ENCODE peak calls at places on chromosome 9, in six cellular contexts. One of them, this sample, is unnamed.

GRCh38 chr9:121895274-121895835 is 197.8 kb downstream of the TTLL11 start:
- DNase-seq in B cell: no peak
- DNase-seq in breast epithelium: no peak
- DNase-seq in cardiac fibroblast: no peak
- DNase-seq in psoas muscle: no peak
- DNase-seq in H9: no peak
- DNase-seq in this sample: no peak

GRCh38 chr9:134915046-134915930 is 2.4 kb downstream of the FCN1 start:
- DNase-seq in B cell: no peak
- DNase-seq in breast epithelium: no peak
- DNase-seq in cardiac fibroblast: no peak
- DNase-seq in psoas muscle: peak; percentile 34
- DNase-seq in H9: no peak
- DNase-seq in this sample: no peak

GRCh38 chr9:116318463-116319271 is 165.1 kb downstream of the PAPPA start:
- DNase-seq in B cell: no peak
- DNase-seq in breast epithelium: no peak
- DNase-seq in cardiac fibroblast: peak; percentile 76
- DNase-seq in psoas muscle: peak; percentile 75
- DNase-seq in H9: no peak
- DNase-seq in this sample: no peak

GRCh38 chr9:136545065-136545965 is 533 bp downstream of the NOTCH1 start:
- DNase-seq in B cell: peak; percentile 72
- DNase-seq in breast epithelium: no peak
- DNase-seq in cardiac fibroblast: no peak
- DNase-seq in psoas muscle: no peak
- DNase-seq in H9: no peak
- DNase-seq in this sample: no peak

GRCh38 chr9:136053757-136054142 is 41.3 kb downstream of the NACC2 start:
- DNase-seq in B cell: no peak
- DNase-seq in breast epithelium: no peak
- DNase-seq in cardiac fibroblast: no peak
- DNase-seq in psoas muscle: no peak
- DNase-seq in H9: no peak
- DNase-seq in this sample: no peak

GRCh38 chr9:880725-881124 is 39.2 kb downstream of the DMRT1 start:
- DNase-seq in B cell: no peak
- DNase-seq in breast epithelium: no peak
- DNase-seq in cardiac fibroblast: no peak
- DNase-seq in psoas muscle: no peak
- DNase-seq in H9: no peak
- DNase-seq in this sample: no peak

GRCh38 chr9:114503009-114503408 is 2.3 kb downstream of the WHRN start:
- DNase-seq in B cell: peak; percentile 41
- DNase-seq in breast epithelium: no peak
- DNase-seq in cardiac fibroblast: no peak
- DNase-seq in psoas muscle: no peak
- DNase-seq in H9: no peak
- DNase-seq in this sample: no peak

GRCh38 chr9:137294684-137295312 is 7.3 kb downstream of the NRARP start:
- DNase-seq in B cell: no peak
- DNase-seq in breast epithelium: no peak
- DNase-seq in cardiac fibroblast: peak; percentile 68
- DNase-seq in psoas muscle: no peak
- DNase-seq in H9: peak; percentile 71
- DNase-seq in this sample: peak; percentile 63

GRCh38 chr9:26955222-26955903 is 849 bp upstream of the IFT74 start:
- DNase-seq in B cell: peak; percentile 31
- DNase-seq in breast epithelium: no peak
- DNase-seq in cardiac fibroblast: peak; percentile 25
- DNase-seq in psoas muscle: no peak
- DNase-seq in H9: no peak
- DNase-seq in this sample: no peak

GRCh38 chr9:3751125-3751758 is 225.4 kb upstream of the RFX3 start:
- DNase-seq in B cell: no peak
- DNase-seq in breast epithelium: no peak
- DNase-seq in cardiac fibroblast: peak; percentile 78
- DNase-seq in psoas muscle: no peak
- DNase-seq in H9: no peak
- DNase-seq in this sample: no peak

GRCh38 chr9:87674565-87675299 is 51.2 kb upstream of the CTSL start:
- DNase-seq in B cell: no peak
- DNase-seq in breast epithelium: no peak
- DNase-seq in cardiac fibroblast: peak; percentile 16
- DNase-seq in psoas muscle: no peak
- DNase-seq in H9: no peak
- DNase-seq in this sample: no peak

GRCh38 chr9:20726144-20726543 is 42.1 kb downstream of the FOCAD start:
- DNase-seq in B cell: no peak
- DNase-seq in breast epithelium: no peak
- DNase-seq in cardiac fibroblast: no peak
- DNase-seq in psoas muscle: no peak
- DNase-seq in H9: no peak
- DNase-seq in this sample: no peak

GRCh38 chr9:121830441-121831140 is 179.2 kb downstream of the DAB2IP start:
- DNase-seq in B cell: no peak
- DNase-seq in breast epithelium: peak; percentile 25
- DNase-seq in cardiac fibroblast: no peak
- DNase-seq in psoas muscle: no peak
- DNase-seq in H9: no peak
- DNase-seq in this sample: no peak

GRCh38 chr9:76486151-76486550 is 27.2 kb downstream of the GCNT1 start:
- DNase-seq in B cell: no peak
- DNase-seq in breast epithelium: no peak
- DNase-seq in cardiac fibroblast: no peak
- DNase-seq in psoas muscle: no peak
- DNase-seq in H9: no peak
- DNase-seq in this sample: no peak

GRCh38 chr9:105976257-105976656 is 281.9 kb downstream of the TMEM38B start:
- DNase-seq in B cell: no peak
- DNase-seq in breast epithelium: no peak
- DNase-seq in cardiac fibroblast: no peak
- DNase-seq in psoas muscle: no peak
- DNase-seq in H9: no peak
- DNase-seq in this sample: no peak

GRCh38 chr9:32218100-32218767 is 166.2 kb upstream of the ACO1 start:
- DNase-seq in B cell: no peak
- DNase-seq in breast epithelium: no peak
- DNase-seq in cardiac fibroblast: no peak
- DNase-seq in psoas muscle: no peak
- DNase-seq in H9: no peak
- DNase-seq in this sample: no peak

GRCh38 chr9:21831841-21832509 is 29.5 kb downstream of the MTAP start:
- DNase-seq in B cell: peak; percentile 23
- DNase-seq in breast epithelium: no peak
- DNase-seq in cardiac fibroblast: peak; percentile 76
- DNase-seq in psoas muscle: no peak
- DNase-seq in H9: no peak
- DNase-seq in this sample: no peak

GRCh38 chr9:73093740-73094379 is 57.8 kb upstream of the ANXA1 start:
- DNase-seq in B cell: no peak
- DNase-seq in breast epithelium: no peak
- DNase-seq in cardiac fibroblast: peak; percentile 20
- DNase-seq in psoas muscle: no peak
- DNase-seq in H9: no peak
- DNase-seq in this sample: no peak

GRCh38 chr9:108672475-108673065 is 183.2 kb downstream of the ACTL7B start:
- DNase-seq in B cell: no peak
- DNase-seq in breast epithelium: no peak
- DNase-seq in cardiac fibroblast: no peak
- DNase-seq in psoas muscle: no peak
- DNase-seq in H9: no peak
- DNase-seq in this sample: no peak

GRCh38 chr9:122807271-122807900 is 7.5 kb downstream of the OR1K1 start:
- DNase-seq in B cell: no peak
- DNase-seq in breast epithelium: no peak
- DNase-seq in cardiac fibroblast: no peak
- DNase-seq in psoas muscle: no peak
- DNase-seq in H9: no peak
- DNase-seq in this sample: no peak

GRCh38 chr9:134476256-134476941 is 150.1 kb downstream of the RXRA start:
- DNase-seq in B cell: peak; percentile 50
- DNase-seq in breast epithelium: no peak
- DNase-seq in cardiac fibroblast: no peak
- DNase-seq in psoas muscle: peak; percentile 23
- DNase-seq in H9: no peak
- DNase-seq in this sample: no peak

GRCh38 chr9:133706651-133707050 is 31.5 kb downstream of the SARDH start:
- DNase-seq in B cell: no peak
- DNase-seq in breast epithelium: no peak
- DNase-seq in cardiac fibroblast: no peak
- DNase-seq in psoas muscle: peak; percentile 57
- DNase-seq in H9: no peak
- DNase-seq in this sample: peak; percentile 8

GRCh38 chr9:17480966-17481365 is 97.9 kb upstream of the SH3GL2 start:
- DNase-seq in B cell: no peak
- DNase-seq in breast epithelium: no peak
- DNase-seq in cardiac fibroblast: no peak
- DNase-seq in psoas muscle: no peak
- DNase-seq in H9: no peak
- DNase-seq in this sample: peak; percentile 7

GRCh38 chr9:98168952-98169488 is 23.4 kb downstream of the CORO2A start:
- DNase-seq in B cell: peak; percentile 15
- DNase-seq in breast epithelium: peak; percentile 48
- DNase-seq in cardiac fibroblast: peak; percentile 71
- DNase-seq in psoas muscle: no peak
- DNase-seq in H9: peak; percentile 80
- DNase-seq in this sample: peak; percentile 76

GRCh38 chr9:108551030-108551964 is 304.5 kb downstream of the ACTL7B start:
- DNase-seq in B cell: no peak
- DNase-seq in breast epithelium: no peak
- DNase-seq in cardiac fibroblast: peak; percentile 79
- DNase-seq in psoas muscle: peak; percentile 65
- DNase-seq in H9: no peak
- DNase-seq in this sample: no peak

GRCh38 chr9:71384343-71384742 is 262.9 kb upstream of the TRPM3 start:
- DNase-seq in B cell: no peak
- DNase-seq in breast epithelium: no peak
- DNase-seq in cardiac fibroblast: no peak
- DNase-seq in psoas muscle: no peak
- DNase-seq in H9: no peak
- DNase-seq in this sample: no peak

GRCh38 chr9:3916420-3916819 is 383.4 kb downstream of the GLIS3 start:
- DNase-seq in B cell: no peak
- DNase-seq in breast epithelium: no peak
- DNase-seq in cardiac fibroblast: no peak
- DNase-seq in psoas muscle: no peak
- DNase-seq in H9: no peak
- DNase-seq in this sample: no peak

This sample was measured in WTC11.